ENCODE peak calls at places on chromosomes 3 and 15, in five cellular contexts. One of them, this sample, is unnamed. For H3K9me3, the result is how much of the 10 kb centered on the place peaks cover.

GRCh38 chr3:183229177-183229576 is 23.9 kb upstream of the B3GNT5 start:
- DNase-seq in uterus: no peak
- DNase-seq in tibial artery: no peak
- DNase-seq in psoas muscle: no peak
- DNase-seq in GM23248: no peak
- DNase-seq in this sample: no peak

GRCh38 chr3:19213608-19214220 is 65.4 kb downstream of the KCNH8 start:
- DNase-seq in uterus: peak
- DNase-seq in tibial artery: no peak
- DNase-seq in psoas muscle: no peak
- DNase-seq in GM23248: no peak
- DNase-seq in this sample: no peak

GRCh38 chr3:120129718-120130117 is 35.5 kb upstream of the GSK3B start:
- DNase-seq in uterus: no peak
- DNase-seq in tibial artery: no peak
- DNase-seq in psoas muscle: no peak
- DNase-seq in GM23248: peak
- DNase-seq in this sample: no peak

GRCh38 chr3:140442621-140443020 is 235.2 kb upstream of the TRIM42 start:
- DNase-seq in uterus: no peak
- DNase-seq in tibial artery: no peak
- DNase-seq in psoas muscle: no peak
- DNase-seq in GM23248: no peak
- DNase-seq in this sample: no peak

GRCh38 chr15:68699881-68700394 is 120.8 kb downstream of the ANP32A start:
- DNase-seq in uterus: peak
- DNase-seq in tibial artery: no peak
- DNase-seq in psoas muscle: no peak
- DNase-seq in GM23248: peak
- DNase-seq in this sample: peak

GRCh38 chr15:39300451-39301153 is 280.3 kb upstream of the THBS1 start:
- DNase-seq in uterus: no peak
- DNase-seq in tibial artery: no peak
- DNase-seq in psoas muscle: no peak
- DNase-seq in GM23248: peak
- DNase-seq in this sample: no peak

GRCh38 chr3:115448856-115449255 is 174.5 kb upstream of the GAP43 start:
- DNase-seq in uterus: no peak
- DNase-seq in tibial artery: no peak
- DNase-seq in psoas muscle: no peak
- DNase-seq in GM23248: peak
- DNase-seq in this sample: no peak

GRCh38 chr15:75989045-75989444 is 23.2 kb downstream of the NRG4 start:
- DNase-seq in uterus: no peak
- DNase-seq in tibial artery: no peak
- DNase-seq in psoas muscle: no peak
- DNase-seq in GM23248: peak
- DNase-seq in this sample: no peak

GRCh38 chr15:33292718-33293307 is 18.0 kb upstream of the RYR3 start:
- DNase-seq in uterus: peak
- DNase-seq in tibial artery: peak
- DNase-seq in psoas muscle: peak
- DNase-seq in GM23248: peak
- DNase-seq in this sample: no peak

GRCh38 chr3:139225551-139225950 is 118.3 kb upstream of the MRPS22 start:
- DNase-seq in uterus: no peak
- DNase-seq in tibial artery: no peak
- DNase-seq in psoas muscle: no peak
- DNase-seq in GM23248: peak
- DNase-seq in this sample: no peak

GRCh38 chr3:188124184-188124583 is 29.8 kb upstream of the LPP start:
- DNase-seq in uterus: no peak
- DNase-seq in tibial artery: no peak
- DNase-seq in psoas muscle: no peak
- DNase-seq in GM23248: no peak
- DNase-seq in this sample: no peak

GRCh38 chr15:37877851-37878577 is 56.4 kb upstream of the TMCO5A start:
- DNase-seq in uterus: no peak
- DNase-seq in tibial artery: no peak
- DNase-seq in psoas muscle: no peak
- DNase-seq in GM23248: peak
- DNase-seq in this sample: no peak

GRCh38 chr3:49998326-49998725 is 58.4 kb downstream of the RBM6 start:
- DNase-seq in uterus: no peak
- DNase-seq in tibial artery: no peak
- DNase-seq in psoas muscle: no peak
- DNase-seq in GM23248: peak
- DNase-seq in this sample: no peak

GRCh38 chr3:154956815-154957214 is 123.3 kb upstream of the MME start:
- DNase-seq in uterus: no peak
- DNase-seq in tibial artery: no peak
- DNase-seq in psoas muscle: no peak
- DNase-seq in GM23248: no peak
- DNase-seq in this sample: no peak

GRCh38 chr3:156837130-156837529 is 11.0 kb downstream of the LEKR1 start:
- DNase-seq in uterus: no peak
- DNase-seq in tibial artery: no peak
- DNase-seq in psoas muscle: no peak
- DNase-seq in GM23248: peak
- DNase-seq in this sample: no peak

GRCh38 chr15:79682851-79683288 is 213.9 kb downstream of the MTHFS start:
- DNase-seq in uterus: no peak
- DNase-seq in tibial artery: no peak
- DNase-seq in psoas muscle: no peak
- DNase-seq in GM23248: peak
- DNase-seq in this sample: no peak

DNA sequence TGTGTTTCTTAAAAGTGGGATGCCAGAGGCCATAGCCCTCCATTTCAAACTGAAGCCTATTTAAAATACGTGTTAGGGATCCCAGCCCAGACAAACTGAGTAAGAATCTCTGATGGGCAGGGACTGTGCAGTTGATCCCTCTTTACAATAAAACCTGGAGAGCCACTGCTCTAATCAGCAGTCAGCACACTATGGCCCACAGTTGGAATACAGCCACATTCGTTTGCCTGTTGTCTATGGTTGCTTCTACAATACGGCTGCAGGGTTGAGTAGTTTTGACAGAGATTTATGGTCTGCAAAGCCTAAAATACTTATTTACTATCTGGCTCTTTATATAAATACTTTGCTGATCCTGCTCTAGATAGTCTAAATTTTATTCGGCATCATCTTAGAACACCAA is 32.4 kb downstream of the TJP1 start:
- DNase-seq in uterus: no peak
- DNase-seq in tibial artery: no peak
- DNase-seq in psoas muscle: no peak
- DNase-seq in GM23248: no peak
- DNase-seq in this sample: no peak
- H3K9me3 ChIP-seq in uterus: under half
- H3K9me3 ChIP-seq in tibial artery: under half
- H3K9me3 ChIP-seq in psoas muscle: under half
- H3K9me3 ChIP-seq in GM23248: under half
- H3K9me3 ChIP-seq in this sample: under half

DNA sequence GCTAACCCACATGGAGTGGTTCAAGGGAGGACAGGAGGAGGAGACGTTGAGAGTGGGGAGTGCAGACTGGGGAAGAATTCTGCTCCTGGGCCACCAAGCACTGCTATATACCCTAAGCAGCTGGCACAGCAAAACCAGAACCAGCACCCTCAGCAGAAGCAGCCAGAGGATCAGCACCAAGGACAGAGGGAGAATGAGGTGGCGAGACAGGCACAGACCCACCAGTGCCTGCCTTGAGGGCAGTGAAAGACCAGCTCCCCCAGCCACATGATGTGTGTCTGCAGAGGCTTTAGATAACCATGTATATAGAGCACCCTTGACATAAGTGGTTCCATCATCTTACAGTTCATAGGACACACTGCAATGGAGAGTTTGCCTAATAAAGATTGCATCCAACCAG is 319.0 kb downstream of the GABRB3 start:
- DNase-seq in uterus: no peak
- DNase-seq in tibial artery: no peak
- DNase-seq in psoas muscle: no peak
- DNase-seq in GM23248: no peak
- DNase-seq in this sample: no peak
- H3K9me3 ChIP-seq in uterus: under half
- H3K9me3 ChIP-seq in tibial artery: under half
- H3K9me3 ChIP-seq in psoas muscle: under half
- H3K9me3 ChIP-seq in GM23248: under half
- H3K9me3 ChIP-seq in this sample: under half

GRCh38 chr15:25090073-25090733 is 135.4 kb downstream of the SNRPN start:
- DNase-seq in uterus: no peak
- DNase-seq in tibial artery: no peak
- DNase-seq in psoas muscle: no peak
- DNase-seq in GM23248: no peak
- DNase-seq in this sample: no peak
- H3K9me3 ChIP-seq in uterus: half or more
- H3K9me3 ChIP-seq in tibial artery: half or more
- H3K9me3 ChIP-seq in psoas muscle: half or more
- H3K9me3 ChIP-seq in GM23248: under half
- H3K9me3 ChIP-seq in this sample: half or more

GRCh38 chr3:13231781-13232515 is 158.7 kb upstream of the IQSEC1 start:
- DNase-seq in uterus: no peak
- DNase-seq in tibial artery: no peak
- DNase-seq in psoas muscle: no peak
- DNase-seq in GM23248: no peak
- DNase-seq in this sample: no peak
- H3K9me3 ChIP-seq in uterus: under half
- H3K9me3 ChIP-seq in tibial artery: under half
- H3K9me3 ChIP-seq in psoas muscle: under half
- H3K9me3 ChIP-seq in GM23248: under half
- H3K9me3 ChIP-seq in this sample: under half

GRCh38 chr3:40597441-40597840 is 72.7 kb downstream of the ZNF621 start:
- DNase-seq in uterus: no peak
- DNase-seq in tibial artery: no peak
- DNase-seq in psoas muscle: no peak
- DNase-seq in GM23248: peak
- DNase-seq in this sample: no peak
- H3K9me3 ChIP-seq in uterus: under half
- H3K9me3 ChIP-seq in tibial artery: under half
- H3K9me3 ChIP-seq in psoas muscle: under half
- H3K9me3 ChIP-seq in GM23248: under half
- H3K9me3 ChIP-seq in this sample: under half

GRCh38 chr15:77143191-77143590 is 72.3 kb upstream of the TSPAN3 start:
- DNase-seq in uterus: no peak
- DNase-seq in tibial artery: no peak
- DNase-seq in psoas muscle: no peak
- DNase-seq in GM23248: no peak
- DNase-seq in this sample: no peak
- H3K9me3 ChIP-seq in uterus: under half
- H3K9me3 ChIP-seq in tibial artery: under half
- H3K9me3 ChIP-seq in psoas muscle: under half
- H3K9me3 ChIP-seq in GM23248: under half
- H3K9me3 ChIP-seq in this sample: under half

DNA sequence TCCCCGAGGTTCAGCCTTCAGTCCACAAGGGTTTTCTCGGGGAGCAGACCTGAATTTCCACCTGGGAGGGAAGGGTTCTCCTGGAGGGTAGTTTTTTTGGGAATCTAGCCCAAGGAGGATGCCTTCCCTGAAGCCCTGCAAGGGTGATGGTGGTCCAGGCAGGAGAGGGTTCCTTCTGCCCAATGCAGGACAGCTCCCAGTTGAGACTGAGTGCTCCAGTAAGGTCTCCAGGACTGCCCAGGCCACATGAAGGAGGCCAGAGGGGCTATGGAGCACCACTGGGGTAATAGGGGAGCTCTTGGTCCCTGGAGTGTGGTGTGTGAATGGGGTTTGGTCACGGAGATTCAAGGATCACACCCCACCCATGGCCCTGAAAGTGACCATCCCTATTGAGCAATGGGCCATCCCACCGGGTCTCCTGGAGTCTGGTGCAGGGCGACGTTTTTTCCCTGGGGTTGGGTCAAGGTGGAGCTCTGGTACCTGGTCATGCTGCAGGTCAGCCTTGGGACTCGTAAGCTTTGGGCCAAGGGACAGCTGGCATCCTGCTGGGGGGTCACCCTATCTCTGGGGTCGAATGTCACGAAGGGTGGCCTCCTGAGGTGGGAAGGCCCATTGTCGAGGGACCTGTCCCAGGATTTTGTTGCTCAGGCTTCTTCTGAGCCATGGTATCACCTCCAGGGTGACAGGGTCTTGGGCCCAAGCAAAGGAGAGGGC is 196.5 kb downstream of the UBE3A start:
- DNase-seq in uterus: peak
- DNase-seq in tibial artery: peak
- DNase-seq in psoas muscle: peak
- DNase-seq in GM23248: no peak
- DNase-seq in this sample: peak
- H3K9me3 ChIP-seq in uterus: under half
- H3K9me3 ChIP-seq in tibial artery: half or more
- H3K9me3 ChIP-seq in psoas muscle: under half
- H3K9me3 ChIP-seq in GM23248: under half
- H3K9me3 ChIP-seq in this sample: under half

DNA sequence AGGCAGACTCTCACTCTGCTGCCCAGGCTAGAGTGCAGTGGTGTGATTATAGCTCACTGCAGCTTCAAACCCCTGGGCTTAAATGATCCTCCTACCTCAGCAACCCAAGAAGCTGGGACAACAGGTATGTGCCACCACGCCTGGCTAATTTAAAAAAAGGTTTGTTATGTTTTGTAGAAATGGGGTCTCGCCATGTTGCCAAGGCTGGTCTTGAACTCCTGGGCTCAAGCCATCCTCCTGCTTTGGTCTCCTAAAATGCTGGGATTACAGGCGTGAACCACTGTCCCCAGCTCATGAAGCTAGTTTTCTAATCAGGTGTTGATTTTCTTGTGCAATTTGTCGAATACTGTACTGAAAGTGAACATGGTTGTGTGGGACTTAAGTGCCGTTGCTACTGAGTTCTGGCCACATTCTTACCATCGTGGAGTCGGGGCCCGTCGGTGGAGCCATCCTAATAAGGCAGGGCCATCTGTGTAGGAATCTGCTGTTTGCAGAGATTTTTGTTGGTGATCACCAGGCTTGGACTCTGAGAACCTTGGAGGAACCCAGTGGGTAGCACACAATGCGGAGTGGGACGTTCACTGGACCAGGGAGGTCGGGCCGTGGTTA is 193.2 kb downstream of the GOLGA6L6 start:
- DNase-seq in uterus: no peak
- DNase-seq in tibial artery: no peak
- DNase-seq in psoas muscle: no peak
- DNase-seq in GM23248: no peak
- DNase-seq in this sample: no peak
- H3K9me3 ChIP-seq in uterus: under half
- H3K9me3 ChIP-seq in tibial artery: under half
- H3K9me3 ChIP-seq in psoas muscle: under half
- H3K9me3 ChIP-seq in GM23248: under half
- H3K9me3 ChIP-seq in this sample: under half

This sample was measured in left ventricle myocardium inferior.